ENCODE peak calls at places on chromosomes 13 and 19, in eight cellular contexts. R is AG20443, X is fibroblast of pulmonary artery, A is progenitor cell of endocrine pancreas, D is psoas muscle, U is body of pancreas, M is RCC 7860, B is T-helper 17 cell. O is an unnamed sample.

GRCh38 chr13:76223565-76223964 is 587.4 kb downstream of the LMO7 start:
- DNase-seq in R (no peak), X (no peak), A (no peak), D (no peak), U (no peak), M (no peak), B (no peak), O (no peak)

GRCh38 chr13:98489446-98490194 is 87.3 kb downstream of the STK24 start:
- DNase-seq in R (no peak), X (no peak), A (no peak), D (no peak), U (no peak), M (no peak), B (no peak), O (no peak)

GRCh38 chr13:110610955-110611595 is 4.3 kb upstream of the NAXD start:
- DNase-seq in R (no peak), X (no peak), A (no peak), D (no peak), U (no peak), M (no peak), B (no peak), O (no peak)

GRCh38 chr19:17834350-17835181 is 13.2 kb downstream of the JAK3 start:
- DNase-seq in R (no peak), X (no peak), A (no peak), D (no peak), U (no peak), M (no peak), B (no peak), O (no peak)

GRCh38 chr13:20106751-20107150 is 54.1 kb downstream of the GJA3 start:
- DNase-seq in R (no peak), X (no peak), A (no peak), D (no peak), U (no peak), M (no peak), B (no peak), O (no peak)

GRCh38 chr19:16899566-16900075 is 10.8 kb downstream of the F2RL3 start:
- DNase-seq in R (peak; percentile 72), X (peak; percentile 45), A (no peak), D (no peak), U (peak; percentile 29), M (no peak), B (no peak), O (peak; percentile 25)

GRCh38 chr13:75876371-75877050 is 240.4 kb downstream of the LMO7 start:
- DNase-seq in R (peak; percentile 74), X (peak; percentile 82), A (peak; percentile 33), D (peak; percentile 27), U (peak; percentile 57), M (peak; percentile 18), B (no peak), O (peak; percentile 62)

GRCh38 chr19:32627714-32628253 is 46.8 kb downstream of the PDCD5 start:
- DNase-seq in R (no peak), X (no peak), A (no peak), D (no peak), U (no peak), M (no peak), B (no peak), O (no peak)

GRCh38 chr19:44113784-44114390 is 688 bp downstream of the ZNF225 start:
- DNase-seq in R (peak; percentile 29), X (no peak), A (no peak), D (no peak), U (no peak), M (no peak), B (no peak), O (no peak)

GRCh38 chr19:43782311-43782660 is 1.5 kb upstream of the KCNN4 start:
- DNase-seq in R (no peak), X (no peak), A (no peak), D (no peak), U (no peak), M (no peak), B (no peak), O (no peak)

GRCh38 chr19:35165200-35166058 is 10.9 kb downstream of the FXYD5 start:
- DNase-seq in R (no peak), X (no peak), A (no peak), D (no peak), U (no peak), M (no peak), B (no peak), O (no peak)

GRCh38 chr19:49555600-49556411 is 24.6 kb downstream of the NOSIP start:
- DNase-seq in R (peak; percentile 85), X (peak; percentile 29), A (no peak), D (peak; percentile 62), U (peak; percentile 94), M (no peak), B (peak; percentile 54), O (peak; percentile 45)

GRCh38 chr19:10193666-10194499 is 870 bp downstream of the DNMT1 start:
- DNase-seq in R (peak; percentile 60), X (peak; percentile 40), A (peak; percentile 16), D (no peak), U (no peak), M (peak; percentile 44), B (peak; percentile 21), O (peak; percentile 58)

GRCh38 chr19:8150178-8150865 is 930 bp upstream of the FBN3 start:
- DNase-seq in R (no peak), X (no peak), A (no peak), D (no peak), U (no peak), M (no peak), B (no peak), O (no peak)

GRCh38 chr19:18280247-18281081 is 958 bp downstream of the JUND start:
- DNase-seq in R (peak; percentile 77), X (peak; percentile 75), A (peak; percentile 49), D (peak; percentile 85), U (peak; percentile 86), M (peak; percentile 66), B (peak; percentile 77), O (peak; percentile 73)

GRCh38 chr19:51320258-51320657 is 8.8 kb downstream of the IGLON5 start:
- DNase-seq in R (no peak), X (no peak), A (no peak), D (no peak), U (no peak), M (no peak), B (no peak), O (no peak)

GRCh38 chr19:39277598-39277997 is 9.4 kb downstream of the IFNL2 start:
- DNase-seq in R (no peak), X (peak; percentile 18), A (no peak), D (no peak), U (no peak), M (no peak), B (no peak), O (no peak)

GRCh38 chr13:24618219-24618955 is 61.8 kb upstream of the ATP12A start:
- DNase-seq in R (no peak), X (no peak), A (no peak), D (no peak), U (peak; percentile 9), M (no peak), B (no peak), O (no peak)